ENCODE peak calls at places on chromosomes 6 and 20, in six cellular contexts. G, V, W, Y, B and E are unnamed samples.

GRCh38 chr20:7694940-7695567 is 245.2 kb downstream of the HAO1 start:
- DNase-seq in W (no peak), B (no peak), G (no peak), V (no peak), Y (no peak), E (no peak)

GRCh38 chr6:88165877-88166492 is at the start of gene CNR1:
- DNase-seq in Y (no peak), W (peak; percentile 14), B (no peak), V (peak; percentile 3), G (peak; percentile 83), E (no peak)

GRCh38 chr20:51569815-51570741 is 27.6 kb upstream of the NFATC2 start:
- DNase-seq in W (no peak), V (peak; percentile 47), Y (no peak), B (peak; percentile 25), G (no peak), E (no peak)

GRCh38 chr6:24584390-24584735 is 61.6 kb downstream of the KIAA0319 start:
- DNase-seq in V (no peak), B (no peak), Y (no peak), G (peak; percentile 38), W (no peak), E (no peak)

GRCh38 chr6:11172501-11173337 is 59.7 kb downstream of the NEDD9 start:
- DNase-seq in G (peak; percentile 63), V (no peak), B (peak; percentile 66), W (peak; percentile 60), Y (no peak), E (peak; percentile 27)

GRCh38 chr6:153032255-153032882 is 29.9 kb upstream of the MTRF1L start:
- DNase-seq in B (peak; percentile 22), W (peak; percentile 17), G (peak; percentile 14), Y (no peak), V (no peak), E (peak; percentile 81)

GRCh38 chr6:144216668-144217218 is 66.4 kb downstream of the STX11 start:
- DNase-seq in G (peak; percentile 76), Y (no peak), B (no peak), V (peak; percentile 69), W (peak; percentile 82), E (no peak)

GRCh38 chr6:155509743-155510475 is 54.3 kb upstream of the NOX3 start:
- DNase-seq in G (no peak), Y (no peak), B (no peak), W (no peak), V (no peak), E (no peak)

GRCh38 chr20:47133809-47134456 is 222.6 kb downstream of the ZMYND8 start:
- DNase-seq in G (no peak), W (no peak), B (no peak), Y (no peak), V (peak; percentile 37), E (peak; percentile 79)

GRCh38 chr20:41366546-41367392 is at the start of gene EMILIN3:
- DNase-seq in B (no peak), V (no peak), Y (no peak), W (no peak), G (peak; percentile 85), E (no peak)

GRCh38 chr6:34852406-34853085 is 35.3 kb downstream of the TAF11 start:
- DNase-seq in G (no peak), B (no peak), Y (no peak), W (no peak), V (no peak), E (no peak)

GRCh38 chr20:3808141-3808479 is 12.0 kb downstream of the CDC25B start:
- DNase-seq in G (no peak), B (peak; percentile 61), V (peak; percentile 97), W (no peak), Y (no peak), E (peak; percentile 92)

GRCh38 chr6:74277749-74278148 is 581.7 kb downstream of the CD109 start:
- DNase-seq in V (no peak), B (no peak), W (no peak), G (peak; percentile 2), Y (no peak), E (peak; percentile 17)

GRCh38 chr6:126180585-126180984 is 159.3 kb upstream of the CENPW start:
- DNase-seq in B (peak; percentile 52), G (no peak), W (no peak), V (no peak), Y (peak; percentile 25), E (peak; percentile 96)

GRCh38 chr6:82741325-82741995 is 324.2 kb downstream of the UBE3D start:
- DNase-seq in B (no peak), Y (no peak), W (no peak), V (no peak), G (no peak), E (no peak)

GRCh38 chr6:163802267-163802666 is 387.7 kb downstream of the QKI start:
- DNase-seq in G (no peak), Y (no peak), V (no peak), B (no peak), W (no peak), E (no peak)

GRCh38 chr6:103000686-103001085 is 1607.2 kb downstream of the GRIK2 start:
- DNase-seq in V (no peak), B (no peak), W (no peak), Y (no peak), G (no peak), E (no peak)

GRCh38 chr6:102995491-102995890 is 1602.0 kb downstream of the GRIK2 start:
- DNase-seq in B (no peak), W (no peak), G (no peak), Y (no peak), V (no peak), E (no peak)

DNA sequence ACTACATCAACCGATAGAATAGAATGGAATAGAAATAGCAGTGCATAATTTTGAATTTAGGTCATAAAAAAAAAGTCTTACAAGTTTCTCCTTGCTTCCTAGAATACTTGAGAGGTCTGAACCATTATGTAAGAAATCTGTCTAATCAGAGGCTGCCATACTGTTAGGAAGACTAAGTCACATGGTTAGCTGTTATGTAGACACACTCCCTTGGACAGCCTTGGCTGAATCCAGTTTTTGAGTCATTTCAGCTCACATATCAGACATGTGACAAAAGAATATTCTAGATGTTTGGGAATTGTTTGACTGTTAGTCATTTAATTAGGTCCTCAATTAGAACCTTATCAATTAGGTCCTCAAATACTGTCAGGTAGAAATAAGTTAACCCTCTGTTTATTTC is 1601.4 kb downstream of the GRIK2 start:
- DNase-seq in G (no peak), B (no peak), W (no peak), V (no peak), Y (no peak), E (no peak)
- TF ChIP-seq USF2 in G (no peak), B (no peak), W (no peak), V (no peak), Y (no peak), E (no peak)

GRCh38 chr20:62671765-62672164 is 29.5 kb downstream of the SLCO4A1 start:
- DNase-seq in W (no peak), B (no peak), V (no peak), Y (no peak), G (no peak), E (no peak)

GRCh38 chr20:62677678-62678077 is 31.0 kb upstream of the NTSR1 start:
- DNase-seq in B (no peak), Y (no peak), V (no peak), W (no peak), G (no peak), E (no peak)

GRCh38 chr20:62675156-62675871 is 33.0 kb downstream of the SLCO4A1 start:
- DNase-seq in V (no peak), W (no peak), G (peak; percentile 64), B (no peak), Y (no peak), E (no peak)

GRCh38 chr20:62676976-62677375 is 31.7 kb upstream of the NTSR1 start:
- DNase-seq in B (no peak), G (no peak), V (no peak), W (no peak), Y (no peak), E (no peak)

DNA sequence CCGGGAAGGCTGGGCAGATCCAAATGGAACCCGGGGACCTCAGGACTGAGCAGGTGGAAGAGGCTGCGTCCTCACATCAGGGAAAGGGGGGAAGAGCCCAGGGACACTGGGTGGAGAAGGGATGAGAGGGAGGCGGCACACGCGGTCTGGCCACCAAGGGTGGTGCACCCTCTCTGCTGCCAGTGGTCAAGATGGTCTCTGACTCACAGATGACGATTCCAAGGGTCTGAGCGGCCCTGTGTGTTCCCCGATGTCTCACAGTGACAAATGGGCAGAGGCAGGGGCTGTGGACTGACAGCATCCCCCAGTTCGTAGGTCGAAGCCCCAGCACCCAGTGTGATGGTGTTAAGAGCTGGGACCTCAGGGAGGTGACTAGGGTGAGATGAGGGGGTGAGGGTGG is 32.1 kb downstream of the SLCO4A1 start:
- DNase-seq in B (no peak), G (no peak), V (no peak), W (no peak), Y (no peak), E (no peak)
- TF ChIP-seq RFX5 in B (no peak), G (no peak), V (no peak), W (no peak), Y (no peak), E (no peak)

GRCh38 chr6:84457276-84457675 is 229.8 kb upstream of the CEP162 start:
- DNase-seq in B (no peak), Y (no peak), G (no peak), V (no peak), W (no peak), E (no peak)

GRCh38 chr6:84458271-84458670 is 230.8 kb upstream of the CEP162 start:
- DNase-seq in G (no peak), W (no peak), V (no peak), Y (no peak), B (no peak), E (no peak)

GRCh38 chr6:84455630-84456029 is 228.2 kb upstream of the CEP162 start:
- DNase-seq in Y (no peak), G (no peak), B (no peak), W (no peak), V (no peak), E (no peak)

GRCh38 chr6:84459401-84459800 is 232.0 kb upstream of the CEP162 start:
- DNase-seq in V (no peak), G (no peak), B (no peak), W (no peak), Y (no peak), E (no peak)

GRCh38 chr6:84456803-84457202 is 229.4 kb upstream of the CEP162 start:
- DNase-seq in W (no peak), B (no peak), G (no peak), V (no peak), Y (no peak), E (no peak)
- TF ChIP-seq SMC3 in W (no peak), B (no peak), G (no peak), V (no peak), Y (no peak), E (no peak)

GRCh38 chr6:7919871-7920270 is 9.3 kb upstream of the TXNDC5 start:
- DNase-seq in B (peak; percentile 36), Y (no peak), G (no peak), V (no peak), W (peak; percentile 67), E (no peak)
- TF ChIP-seq USF2 in B (no peak), Y (no peak), G (no peak), V (no peak), W (no peak), E (no peak)